ENCODE peak calls at places on chromosomes 12 and 14, in nine cellular contexts. A is SJSA1; X is pancreas; K is aorta; O is ovary; F is CD8-positive, alpha-beta memory T cell; G is psoas muscle; Z is left ventricle myocardium inferior; T is breast epithelium. U is an unnamed sample. For H3K4me1 and H3K9me3, the result is how much of the 10 kb centered on the place peaks cover.

GRCh38 chr12:130070017-130070653 is 92.1 kb upstream of the FZD10 start:
- DNase-seq in A (no peak), X (no peak), K (no peak), O (no peak), F (no peak), G (no peak), Z (no peak), T (peak), U (peak)

GRCh38 chr14:96564389-96564788 is 62.2 kb downstream of the PAPOLA start:
- DNase-seq in A (no peak), X (no peak), K (no peak), O (no peak), F (no peak), G (no peak), Z (no peak), T (no peak), U (no peak)

GRCh38 chr14:86936556-86936955 is 1056.4 kb downstream of the GALC start:
- DNase-seq in A (no peak), X (no peak), K (no peak), O (no peak), F (no peak), G (no peak), Z (no peak), T (no peak), U (no peak)

GRCh38 chr14:99968156-99968920 is 96.9 kb upstream of the EVL start:
- DNase-seq in A (no peak), X (no peak), K (no peak), O (no peak), F (no peak), G (no peak), Z (no peak), T (no peak), U (peak)

GRCh38 chr12:2681426-2682205 is 113.2 kb upstream of the FKBP4 start:
- DNase-seq in A (peak), X (no peak), K (peak), O (no peak), F (no peak), G (no peak), Z (no peak), T (no peak), U (no peak)

GRCh38 chr12:89350661-89351488 is 1.4 kb downstream of the DUSP6 start:
- DNase-seq in A (no peak), X (no peak), K (peak), O (no peak), F (no peak), G (peak), Z (peak), T (no peak), U (no peak)

GRCh38 chr14:50344116-50344775 is 32.1 kb downstream of the DMAC2L start:
- DNase-seq in A (no peak), X (no peak), K (no peak), O (no peak), F (no peak), G (no peak), Z (no peak), T (no peak), U (no peak)

GRCh38 chr14:93013368-93013719 is 90.4 kb downstream of the CHGA start:
- DNase-seq in A (no peak), X (no peak), K (no peak), O (no peak), F (no peak), G (no peak), Z (no peak), T (no peak), U (peak)

GRCh38 chr12:19181666-19182426 is 52.3 kb downstream of the PLEKHA5 start:
- DNase-seq in A (no peak), X (no peak), K (no peak), O (no peak), F (no peak), G (no peak), Z (no peak), T (no peak), U (no peak)

GRCh38 chr14:95222870-95223398 is 65.6 kb upstream of the DICER1 start:
- DNase-seq in A (no peak), X (no peak), K (no peak), O (no peak), F (no peak), G (no peak), Z (no peak), T (no peak), U (no peak)

GRCh38 chr14:64184103-64184729 is 110.0 kb downstream of the ESR2 start:
- DNase-seq in A (no peak), X (no peak), K (no peak), O (no peak), F (no peak), G (no peak), Z (no peak), T (no peak), U (no peak)

GRCh38 chr12:113236539-113237354 is 15.5 kb downstream of the TPCN1 start:
- DNase-seq in A (no peak), X (no peak), K (peak), O (no peak), F (no peak), G (no peak), Z (peak), T (no peak), U (no peak)
- H3K4me1 ChIP-seq in A (under half), X (under half), K (under half), O (under half), F (under half), G (half or more), Z (half or more), T (under half), U (under half)

DNA sequence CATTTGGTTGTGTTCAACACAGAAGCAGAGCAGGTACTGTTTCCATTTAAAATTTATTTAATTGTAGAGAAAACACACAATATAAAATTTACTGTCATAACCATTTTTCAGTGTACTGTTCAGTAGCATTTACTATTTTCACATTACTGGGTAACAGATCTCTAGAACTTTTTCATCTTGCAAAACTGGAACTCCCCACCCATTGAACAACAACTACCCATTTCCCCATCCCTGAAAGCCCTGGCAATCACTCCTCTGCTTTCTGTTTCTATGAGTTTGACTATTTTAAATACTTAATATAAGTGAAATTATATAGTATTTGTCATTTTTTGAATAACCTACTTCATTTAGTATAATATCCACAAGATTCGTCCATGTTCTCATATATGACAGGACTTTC is 9.8 kb downstream of the CLEC6A start:
- DNase-seq in A (no peak), X (no peak), K (no peak), O (no peak), F (no peak), G (no peak), Z (no peak), T (no peak), U (no peak)
- H3K9me3 ChIP-seq in A (under half), X (under half), K (under half), O (under half), F (under half), G (under half), Z (under half), T (under half), U (under half)

GRCh38 chr14:28652782-28653181 is 113.8 kb upstream of the FOXG1 start:
- DNase-seq in A (peak), X (no peak), K (no peak), O (no peak), F (no peak), G (no peak), Z (no peak), T (no peak), U (no peak)
- H3K4me3 ChIP-seq in A (no peak), X (no peak), K (no peak), O (no peak), F (no peak), G (no peak), Z (no peak), T (no peak), U (no peak)

GRCh38 chr14:56334458-56334857 is 216.2 kb downstream of the PELI2 start:
- DNase-seq in A (no peak), X (no peak), K (no peak), O (no peak), F (no peak), G (no peak), Z (no peak), T (no peak), U (no peak)
- H3K4me1 ChIP-seq in A (under half), X (under half), K (under half), O (under half), F (under half), G (under half), Z (under half), T (under half), U (under half)

GRCh38 chr12:92554316-92554905 is 148.4 kb upstream of the PLEKHG7 start:
- DNase-seq in A (no peak), X (no peak), K (no peak), O (no peak), F (no peak), G (no peak), Z (no peak), T (no peak), U (no peak)

GRCh38 chr12:92557422-92557724 is 145.4 kb upstream of the PLEKHG7 start:
- DNase-seq in A (no peak), X (no peak), K (no peak), O (no peak), F (no peak), G (no peak), Z (no peak), T (no peak), U (no peak)

GRCh38 chr12:92556622-92557421 is 146.0 kb upstream of the PLEKHG7 start:
- DNase-seq in A (no peak), X (no peak), K (no peak), O (no peak), F (no peak), G (no peak), Z (no peak), T (no peak), U (no peak)

GRCh38 chr12:92558241-92558773 is 144.5 kb upstream of the PLEKHG7 start:
- DNase-seq in A (no peak), X (no peak), K (no peak), O (no peak), F (no peak), G (no peak), Z (no peak), T (no peak), U (no peak)

DNA sequence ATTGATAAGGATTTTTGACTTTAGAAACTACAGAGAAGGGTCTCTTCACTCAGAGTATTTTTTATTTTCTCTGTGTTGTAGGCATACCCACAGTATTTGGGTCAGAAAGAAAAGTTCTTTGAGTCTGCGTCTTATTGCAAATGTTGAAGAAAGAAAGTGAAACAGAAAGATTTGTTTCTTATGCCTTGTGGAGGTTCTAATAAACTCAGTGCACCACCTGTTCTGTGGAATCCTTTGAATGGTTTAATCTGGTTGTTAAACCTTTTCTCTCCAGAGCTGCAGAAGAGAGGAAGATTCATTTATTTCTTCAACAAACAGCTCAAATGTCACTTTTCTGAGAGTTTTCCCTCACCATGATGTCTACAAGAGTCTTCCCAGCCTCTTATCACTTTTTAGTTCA is 146.6 kb upstream of the PLEKHG7 start:
- DNase-seq in A (no peak), X (no peak), K (no peak), O (no peak), F (no peak), G (no peak), Z (no peak), T (no peak), U (no peak)
- H3K9me3 ChIP-seq in A (under half), X (under half), K (under half), O (under half), F (under half), G (under half), Z (under half), T (under half), U (under half)

GRCh38 chr14:104863131-104863862 is 1.8 kb upstream of the CEP170B start:
- DNase-seq in A (no peak), X (peak), K (peak), O (no peak), F (no peak), G (no peak), Z (peak), T (no peak), U (no peak)
- H3K4me3 ChIP-seq in A (no peak), X (peak), K (no peak), O (no peak), F (no peak), G (no peak), Z (no peak), T (peak), U (no peak)

GRCh38 chr14:68441532-68441931 is 351.3 kb downstream of the ZFP36L1 start:
- DNase-seq in A (no peak), X (no peak), K (no peak), O (no peak), F (no peak), G (no peak), Z (no peak), T (no peak), U (no peak)

GRCh38 chr14:68439741-68440140 is 353.1 kb downstream of the ZFP36L1 start:
- DNase-seq in A (no peak), X (no peak), K (no peak), O (no peak), F (no peak), G (no peak), Z (no peak), T (no peak), U (no peak)

GRCh38 chr14:68444449-68445168 is 348.3 kb downstream of the ZFP36L1 start:
- DNase-seq in A (no peak), X (peak), K (no peak), O (peak), F (no peak), G (peak), Z (peak), T (peak), U (no peak)

GRCh38 chr14:68440776-68441175 is 352.1 kb downstream of the ZFP36L1 start:
- DNase-seq in A (no peak), X (no peak), K (no peak), O (no peak), F (no peak), G (no peak), Z (no peak), T (no peak), U (no peak)

DNA sequence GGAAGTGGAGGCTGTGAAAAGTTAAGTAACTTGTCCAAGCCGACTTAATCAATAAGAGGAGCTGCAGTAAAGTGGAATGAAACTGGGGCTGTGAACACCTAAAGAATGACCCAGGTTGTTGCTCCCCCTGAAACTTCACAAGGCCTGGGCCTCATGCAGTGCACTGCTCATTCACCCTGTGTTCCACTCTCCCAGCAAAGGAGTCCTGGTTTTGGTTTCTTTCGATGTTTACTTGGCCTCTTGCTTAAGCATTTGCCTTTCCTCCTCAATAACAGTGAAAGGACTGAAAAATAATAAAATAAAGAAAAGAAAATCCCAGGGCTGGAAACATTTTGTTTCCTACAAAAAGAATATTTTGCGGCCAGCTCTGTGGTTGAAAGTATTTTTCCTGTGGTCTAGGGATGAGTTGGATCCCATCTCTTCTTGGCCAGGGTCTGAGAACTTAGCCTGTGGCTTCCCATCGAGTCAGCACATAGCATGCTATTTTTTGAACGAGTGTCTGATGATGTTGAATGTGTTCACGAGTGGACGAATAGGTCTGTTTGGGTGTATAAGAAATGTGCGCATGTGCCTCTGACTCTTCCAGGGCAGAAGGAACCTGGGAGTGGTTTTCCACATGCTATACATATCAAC is 349.9 kb downstream of the ZFP36L1 start:
- DNase-seq in A (no peak), X (no peak), K (no peak), O (no peak), F (no peak), G (no peak), Z (no peak), T (peak), U (no peak)
- H3K4me1 ChIP-seq in A (under half), X (under half), K (under half), O (under half), F (under half), G (under half), Z (under half), T (under half), U (under half)

DNA sequence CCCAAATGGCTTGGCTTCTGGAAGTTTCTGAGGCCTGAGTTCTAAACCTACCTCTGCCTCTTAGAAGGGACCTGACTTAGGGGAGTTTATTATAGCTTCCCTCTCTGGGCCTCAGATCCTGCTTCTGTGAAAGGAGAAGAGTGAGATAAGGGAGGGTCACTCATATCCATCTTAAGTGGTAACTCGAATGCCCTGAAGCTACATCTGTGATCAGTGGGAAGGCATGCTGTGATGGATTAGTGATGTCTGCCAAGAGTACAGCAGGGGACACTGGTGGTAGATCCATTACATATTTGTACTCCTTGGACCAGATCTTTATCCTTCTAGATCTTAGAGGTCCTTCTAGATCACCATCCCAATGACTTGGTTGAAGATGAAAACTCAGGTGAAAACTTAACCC is 97.8 kb upstream of the NOS1 start:
- DNase-seq in A (no peak), X (no peak), K (peak), O (no peak), F (no peak), G (no peak), Z (no peak), T (no peak), U (no peak)
- H3K9me3 ChIP-seq in A (under half), X (under half), K (under half), O (under half), F (under half), G (under half), Z (under half), T (under half), U (under half)